ENCODE peak calls at places on chromosomes 11 and 22, in six cellular contexts. Q is neuronal stem cell, U is IMR-90, Y is H1, D is mesenchymal stem cell, L is H9. X is an unnamed sample. For H3K4me1, the result is how much of the 10 kb centered on the place peaks cover.

GRCh38 chr11:62732830-62733229 is 4.5 kb downstream of the TTC9C start:
- DNase-seq in U (peak), L (no peak), Y (no peak), D (peak), Q (no peak), X (peak)

GRCh38 chr11:82732348-82732733 is 1.3 kb downstream of the FAM181B start:
- DNase-seq in D (no peak), U (no peak), L (peak), Q (no peak), Y (no peak), X (no peak)

GRCh38 chr11:47177846-47178245 is 1.2 kb upstream of the ARFGAP2 start:
- DNase-seq in L (no peak), Q (no peak), Y (no peak), U (no peak), D (no peak), X (no peak)

GRCh38 chr11:112421854-112422253 is 161.2 kb upstream of the PLET1 start:
- DNase-seq in Q (no peak), U (no peak), D (no peak), Y (no peak), L (peak), X (peak)

GRCh38 chr11:105296806-105297205 is 157.2 kb upstream of the CARD18 start:
- DNase-seq in Y (no peak), L (no peak), D (no peak), Q (no peak), U (no peak), X (no peak)

GRCh38 chr22:43110444-43110926 is at the start of gene BIK:
- DNase-seq in Y (no peak), U (no peak), D (peak), L (peak), Q (peak), X (peak)

GRCh38 chr11:70471254-70471653 is 72.9 kb downstream of the CTTN start:
- DNase-seq in L (peak), D (peak), Q (peak), U (no peak), Y (peak), X (peak)

GRCh38 chr11:122002926-122003325 is 113.1 kb downstream of the BLID start:
- DNase-seq in L (no peak), U (peak), Q (no peak), Y (no peak), D (peak), X (no peak)

GRCh38 chr11:120306519-120307242 is 18.4 kb upstream of the TLCD5 start:
- DNase-seq in Y (no peak), D (peak), Q (no peak), L (peak), U (peak), X (peak)

GRCh38 chr11:114115406-114116054 is 56.0 kb downstream of the ZBTB16 start:
- DNase-seq in Q (no peak), U (no peak), Y (no peak), L (peak), D (peak), X (peak)

GRCh38 chr11:75821202-75821601 is 6.2 kb downstream of the UVRAG start:
- DNase-seq in U (no peak), D (no peak), Q (no peak), L (no peak), Y (no peak), X (no peak)

GRCh38 chr11:130598433-130598832 is 150.0 kb downstream of the ADAMTS15 start:
- DNase-seq in L (no peak), U (no peak), Y (peak), D (no peak), Q (no peak), X (no peak)

GRCh38 chr11:79265756-79266322 is 175.0 kb downstream of the TENM4 start:
- DNase-seq in U (peak), Q (no peak), Y (no peak), D (peak), L (no peak), X (peak)

GRCh38 chr22:29369460-29369859 is 18.9 kb downstream of the AP1B1 start:
- DNase-seq in U (peak), L (peak), D (peak), Y (peak), Q (peak), X (peak)

GRCh38 chr11:28343304-28344233 is 235.4 kb downstream of the METTL15 start:
- DNase-seq in Y (no peak), L (no peak), U (peak), Q (no peak), D (peak), X (peak)

GRCh38 chr11:74168838-74169237 is 2.0 kb downstream of the C2CD3 start:
- DNase-seq in L (no peak), Q (no peak), D (no peak), Y (no peak), U (no peak), X (no peak)

GRCh38 chr11:70089631-70090030 is 11.5 kb downstream of the ANO1 start:
- DNase-seq in Y (no peak), Q (no peak), L (no peak), D (no peak), U (no peak), X (no peak)

GRCh38 chr22:49933236-49933921 is 14.9 kb downstream of the CRELD2 start:
- DNase-seq in L (no peak), Q (no peak), U (no peak), Y (no peak), D (no peak), X (no peak)

GRCh38 chr11:15141381-15141780 is 26.7 kb downstream of the INSC start:
- DNase-seq in Q (no peak), U (no peak), L (no peak), Y (no peak), D (no peak), X (no peak)
- H3K4me1 ChIP-seq in Q (under half), U (under half), L (under half), Y (under half), D (under half), X (under half)

GRCh38 chr22:39250838-39251237 is 6.1 kb upstream of the PDGFB start:
- DNase-seq in L (no peak), U (no peak), Q (no peak), Y (no peak), D (no peak), X (peak)

GRCh38 chr22:39253427-39254070 is 8.8 kb upstream of the PDGFB start:
- DNase-seq in Y (no peak), U (peak), D (peak), Q (no peak), L (no peak), X (peak)

GRCh38 chr22:39251762-39252460 is 7.1 kb upstream of the PDGFB start:
- DNase-seq in Y (no peak), D (no peak), U (no peak), Q (no peak), L (no peak), X (no peak)

GRCh38 chr22:39254122-39254521 is 9.3 kb upstream of the PDGFB start:
- DNase-seq in D (no peak), L (no peak), Y (no peak), U (no peak), Q (no peak), X (no peak)

DNA sequence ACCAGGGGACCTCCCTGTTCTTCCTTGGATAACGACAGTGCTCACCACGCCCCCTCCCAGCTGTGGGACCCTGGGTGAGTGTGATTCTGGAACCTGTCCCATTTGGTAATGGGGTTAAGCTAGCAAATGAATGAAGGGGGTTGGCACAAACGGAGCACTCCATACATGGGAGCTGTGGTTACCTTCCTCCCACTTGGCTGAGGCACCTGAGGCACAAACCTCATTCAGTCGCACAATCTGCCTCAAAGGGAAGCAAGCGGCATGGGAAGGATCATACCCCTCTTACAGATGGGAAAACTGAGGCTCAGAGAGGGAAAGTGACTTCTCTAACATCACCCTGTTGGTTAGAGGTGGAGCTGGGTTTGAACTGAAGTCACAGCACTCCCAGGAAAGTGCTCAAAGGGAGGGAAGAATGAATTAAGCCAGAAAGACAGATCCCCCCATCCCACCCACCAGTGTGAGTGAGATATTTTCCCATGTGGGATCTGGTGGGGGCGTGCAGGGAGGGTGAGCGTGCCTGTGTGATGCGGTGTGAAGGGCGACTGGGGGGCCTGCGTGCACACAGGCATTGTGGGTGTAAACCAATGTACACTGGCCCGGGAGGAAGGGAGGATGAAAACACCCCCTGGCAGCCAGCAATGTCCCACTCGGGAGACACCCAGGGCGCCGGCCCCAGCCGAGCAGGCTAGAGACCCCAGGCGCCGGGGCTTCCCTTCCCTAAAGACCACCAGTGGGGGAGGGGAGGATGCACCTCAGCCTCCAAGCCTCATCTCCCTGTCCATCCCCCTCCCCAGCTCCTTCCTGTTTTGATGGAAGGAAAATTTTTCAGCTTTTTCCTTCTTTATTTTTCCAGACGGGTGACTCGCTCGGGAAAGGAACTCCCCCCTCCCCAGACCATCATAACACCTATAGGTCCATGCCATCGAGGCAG is 7.9 kb upstream of the PDGFB start:
- DNase-seq in U (peak), Q (no peak), L (no peak), D (no peak), Y (no peak), X (peak)
- H2AK5ac ChIP-seq in U (peak), Q (peak), L (peak), D (peak), Y (peak), X (peak)

DNA sequence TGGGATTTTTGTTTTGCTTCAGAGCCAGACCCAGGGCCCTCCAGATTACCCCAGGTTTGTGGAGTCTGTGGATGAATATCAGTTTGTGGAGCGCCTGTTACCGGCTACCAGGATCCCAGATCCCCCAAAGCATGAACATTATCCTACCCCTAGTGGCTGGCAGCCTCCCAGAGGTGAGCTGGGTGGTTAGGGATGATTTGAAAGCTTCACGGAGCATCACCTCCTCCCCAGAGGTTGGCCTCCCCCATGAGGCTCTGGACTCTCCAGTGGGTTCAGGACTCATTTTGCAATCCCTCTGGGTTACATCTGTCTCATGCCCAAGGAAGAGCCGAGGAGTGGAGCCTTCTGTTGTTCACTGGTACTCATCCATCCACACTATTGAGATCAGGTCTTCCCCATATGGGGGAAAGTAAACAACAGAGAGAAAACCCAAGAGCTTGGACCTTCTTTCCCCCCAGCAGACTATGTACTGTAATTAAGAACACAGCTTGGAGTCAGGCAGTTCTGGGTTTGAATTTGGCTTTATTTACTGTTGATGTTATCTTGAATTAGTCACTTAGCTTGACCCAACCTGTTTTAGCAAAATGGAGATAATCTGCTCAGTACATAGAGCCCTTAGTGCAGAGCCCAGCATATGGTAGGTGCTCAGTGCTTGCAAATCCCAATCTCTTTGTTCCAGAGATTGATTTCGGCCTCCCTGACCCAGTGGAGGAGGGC is 2.5 kb downstream of the MRPL49 start:
- DNase-seq in D (no peak), Y (no peak), U (no peak), Q (no peak), L (no peak), X (no peak)
- H3K4ac ChIP-seq in D (no peak), Y (no peak), U (no peak), Q (no peak), L (no peak), X (no peak)

GRCh38 chr11:8720376-8720775 is 37.8 kb downstream of the RPL27A start:
- DNase-seq in U (peak), Y (no peak), D (peak), Q (no peak), L (no peak), X (no peak)
- H3K4me1 ChIP-seq in U (half or more), Y (under half), D (under half), Q (under half), L (under half), X (under half)

DNA sequence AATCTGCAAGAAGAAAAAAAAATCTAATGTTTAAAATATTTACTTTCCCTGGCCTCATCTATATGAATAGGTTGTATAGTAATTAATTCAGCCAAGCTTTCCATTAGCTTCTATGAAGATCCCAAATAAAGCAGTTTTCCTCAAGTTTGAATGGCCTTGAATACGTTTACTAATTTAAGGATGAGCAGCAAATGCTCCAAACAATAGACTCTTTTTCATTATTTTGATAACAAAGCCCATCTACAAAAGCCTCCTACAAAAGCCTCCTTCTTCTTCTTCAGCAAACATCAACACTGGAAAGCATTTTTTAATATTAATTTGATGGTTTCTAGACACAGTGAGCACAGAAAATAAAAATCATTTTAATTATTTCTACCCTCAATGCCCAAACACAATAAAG is 1130.3 kb upstream of the CNTN5 start:
- DNase-seq in U (no peak), Q (no peak), D (no peak), Y (no peak), L (no peak), X (no peak)
- H2AK5ac ChIP-seq in U (no peak), Q (no peak), D (no peak), Y (no peak), L (no peak), X (no peak)

DNA sequence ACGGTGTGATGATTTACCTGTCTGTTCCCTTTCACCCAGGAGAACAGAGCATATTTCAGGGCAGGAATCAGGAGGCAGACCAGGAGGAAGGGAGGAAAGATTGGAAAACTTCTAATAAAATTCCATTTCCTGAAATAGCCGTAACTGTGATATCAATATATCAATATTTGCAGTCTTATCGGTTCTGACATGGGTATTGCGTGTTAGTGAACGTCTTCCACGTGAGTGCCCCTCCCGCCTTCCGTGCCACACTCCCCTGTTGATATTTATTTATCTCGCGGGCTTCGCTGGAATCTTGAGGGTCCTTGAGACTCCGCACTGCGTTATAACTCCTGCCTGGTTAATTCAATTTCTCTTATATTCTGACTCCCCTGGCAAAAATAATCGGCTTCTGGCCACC is 1160.4 kb downstream of the BRD1 start:
- DNase-seq in Q (no peak), L (no peak), U (no peak), Y (no peak), D (no peak), X (no peak)
- H3K4ac ChIP-seq in Q (no peak), L (no peak), U (no peak), Y (no peak), D (no peak), X (no peak)

GRCh38 chr11:10092426-10092825 is 201.6 kb downstream of the SBF2 start:
- DNase-seq in L (no peak), Y (no peak), U (no peak), D (no peak), Q (no peak), X (no peak)
- H3K4me1 ChIP-seq in L (under half), Y (under half), U (under half), D (under half), Q (under half), X (under half)

X was measured in mesendoderm.